ENCODE peak calls at places on chromosome 11, in four cellular contexts. One of them, this sample, is unnamed.

GRCh38 chr11:67318239-67318555 is 14.9 kb downstream of the SSH3 start:
- DNase-seq in HCEC 1CT: no peak
- DNase-seq in CD4-positive, alpha-beta T cell: no peak
- DNase-seq in NCI-H1092: no peak
- DNase-seq in this sample: no peak

GRCh38 chr11:94791216-94791889 is 23.2 kb downstream of the AMOTL1 start:
- DNase-seq in HCEC 1CT: no peak
- DNase-seq in CD4-positive, alpha-beta T cell: no peak
- DNase-seq in NCI-H1092: no peak
- DNase-seq in this sample: no peak

GRCh38 chr11:122681731-122682130 is 26.2 kb downstream of the UBASH3B start:
- DNase-seq in HCEC 1CT: no peak
- DNase-seq in CD4-positive, alpha-beta T cell: no peak
- DNase-seq in NCI-H1092: no peak
- DNase-seq in this sample: no peak

GRCh38 chr11:72525466-72525865 is 91.1 kb upstream of the CLPB start:
- DNase-seq in HCEC 1CT: no peak
- DNase-seq in CD4-positive, alpha-beta T cell: no peak
- DNase-seq in NCI-H1092: no peak
- DNase-seq in this sample: no peak

GRCh38 chr11:69403556-69404215 is 77.8 kb upstream of the LINC01488 start:
- DNase-seq in HCEC 1CT: peak
- DNase-seq in CD4-positive, alpha-beta T cell: no peak
- DNase-seq in NCI-H1092: no peak
- DNase-seq in this sample: no peak

GRCh38 chr11:69368119-69368880 is 74.3 kb downstream of the MYEOV start:
- DNase-seq in HCEC 1CT: no peak
- DNase-seq in CD4-positive, alpha-beta T cell: no peak
- DNase-seq in NCI-H1092: no peak
- DNase-seq in this sample: no peak

GRCh38 chr11:72439455-72439854 is 5.1 kb upstream of the CLPB start:
- DNase-seq in HCEC 1CT: peak
- DNase-seq in CD4-positive, alpha-beta T cell: no peak
- DNase-seq in NCI-H1092: no peak
- DNase-seq in this sample: no peak

GRCh38 chr11:70603064-70603755 is 204.9 kb downstream of the CTTN start:
- DNase-seq in HCEC 1CT: no peak
- DNase-seq in CD4-positive, alpha-beta T cell: no peak
- DNase-seq in NCI-H1092: no peak
- DNase-seq in this sample: no peak

GRCh38 chr11:68685656-68686380 is 1.5 kb downstream of the GAL start:
- DNase-seq in HCEC 1CT: no peak
- DNase-seq in CD4-positive, alpha-beta T cell: no peak
- DNase-seq in NCI-H1092: no peak
- DNase-seq in this sample: no peak

GRCh38 chr11:95547974-95548373 is 241.6 kb downstream of the FAM76B start:
- DNase-seq in HCEC 1CT: no peak
- DNase-seq in CD4-positive, alpha-beta T cell: peak
- DNase-seq in NCI-H1092: no peak
- DNase-seq in this sample: no peak

GRCh38 chr11:83061883-83062282 is 9.8 kb downstream of the RAB30 start:
- DNase-seq in HCEC 1CT: no peak
- DNase-seq in CD4-positive, alpha-beta T cell: no peak
- DNase-seq in NCI-H1092: no peak
- DNase-seq in this sample: no peak

GRCh38 chr11:128208329-128209220 is 378.8 kb downstream of the ETS1 start:
- DNase-seq in HCEC 1CT: peak
- DNase-seq in CD4-positive, alpha-beta T cell: no peak
- DNase-seq in NCI-H1092: peak
- DNase-seq in this sample: no peak

GRCh38 chr11:72594493-72595291 is 79.5 kb downstream of the PDE2A start:
- DNase-seq in HCEC 1CT: no peak
- DNase-seq in CD4-positive, alpha-beta T cell: no peak
- DNase-seq in NCI-H1092: no peak
- DNase-seq in this sample: no peak

GRCh38 chr11:90774727-90775572 is 552.1 kb upstream of the CHORDC1 start:
- DNase-seq in HCEC 1CT: no peak
- DNase-seq in CD4-positive, alpha-beta T cell: no peak
- DNase-seq in NCI-H1092: no peak
- DNase-seq in this sample: no peak

GRCh38 chr11:123409886-123410549 is 20.1 kb upstream of the GRAMD1B start:
- DNase-seq in HCEC 1CT: no peak
- DNase-seq in CD4-positive, alpha-beta T cell: no peak
- DNase-seq in NCI-H1092: no peak
- DNase-seq in this sample: no peak

GRCh38 chr11:105673089-105673488 is 63.2 kb downstream of the GRIA4 start:
- DNase-seq in HCEC 1CT: peak
- DNase-seq in CD4-positive, alpha-beta T cell: no peak
- DNase-seq in NCI-H1092: no peak
- DNase-seq in this sample: no peak

GRCh38 chr11:60116996-60117790 is 28.7 kb downstream of the MS4A2 start:
- DNase-seq in HCEC 1CT: no peak
- DNase-seq in CD4-positive, alpha-beta T cell: no peak
- DNase-seq in NCI-H1092: no peak
- DNase-seq in this sample: no peak

GRCh38 chr11:27282141-27282590 is 80.8 kb downstream of the CCDC34 start:
- DNase-seq in HCEC 1CT: peak
- DNase-seq in CD4-positive, alpha-beta T cell: no peak
- DNase-seq in NCI-H1092: no peak
- DNase-seq in this sample: no peak

GRCh38 chr11:78192223-78192719 is 3.6 kb downstream of the USP35 start:
- DNase-seq in HCEC 1CT: no peak
- DNase-seq in CD4-positive, alpha-beta T cell: no peak
- DNase-seq in NCI-H1092: no peak
- DNase-seq in this sample: no peak

GRCh38 chr11:120185678-120186407 is 25.0 kb upstream of the OAF start:
- DNase-seq in HCEC 1CT: no peak
- DNase-seq in CD4-positive, alpha-beta T cell: no peak
- DNase-seq in NCI-H1092: no peak
- DNase-seq in this sample: no peak

GRCh38 chr11:128210148-128210940 is 377.0 kb downstream of the ETS1 start:
- DNase-seq in HCEC 1CT: peak
- DNase-seq in CD4-positive, alpha-beta T cell: no peak
- DNase-seq in NCI-H1092: no peak
- DNase-seq in this sample: no peak

GRCh38 chr11:131924446-131925240 is 554.2 kb downstream of the NTM start:
- DNase-seq in HCEC 1CT: no peak
- DNase-seq in CD4-positive, alpha-beta T cell: no peak
- DNase-seq in NCI-H1092: no peak
- DNase-seq in this sample: no peak

GRCh38 chr11:64930346-64930745 is 5.3 kb downstream of the GPHA2 start:
- DNase-seq in HCEC 1CT: no peak
- DNase-seq in CD4-positive, alpha-beta T cell: no peak
- DNase-seq in NCI-H1092: no peak
- DNase-seq in this sample: no peak

GRCh38 chr11:132980721-132981120 is 551.6 kb downstream of the OPCML start:
- DNase-seq in HCEC 1CT: no peak
- DNase-seq in CD4-positive, alpha-beta T cell: no peak
- DNase-seq in NCI-H1092: no peak
- DNase-seq in this sample: peak

GRCh38 chr11:67504023-67504949 is 877 bp downstream of the PITPNM1 start:
- DNase-seq in HCEC 1CT: no peak
- DNase-seq in CD4-positive, alpha-beta T cell: no peak
- DNase-seq in NCI-H1092: no peak
- DNase-seq in this sample: no peak

GRCh38 chr11:130801287-130802146 is 114.8 kb downstream of the SNX19 start:
- DNase-seq in HCEC 1CT: no peak
- DNase-seq in CD4-positive, alpha-beta T cell: no peak
- DNase-seq in NCI-H1092: no peak
- DNase-seq in this sample: no peak

GRCh38 chr11:129733981-129734380 is 81.7 kb upstream of the TMEM45B start:
- DNase-seq in HCEC 1CT: no peak
- DNase-seq in CD4-positive, alpha-beta T cell: no peak
- DNase-seq in NCI-H1092: no peak
- DNase-seq in this sample: no peak

GRCh38 chr11:115499891-115500290 is 4.3 kb downstream of the CADM1 start:
- DNase-seq in HCEC 1CT: no peak
- DNase-seq in CD4-positive, alpha-beta T cell: no peak
- DNase-seq in NCI-H1092: no peak
- DNase-seq in this sample: no peak

GRCh38 chr11:34492806-34493414 is 20.7 kb downstream of the ELF5 start:
- DNase-seq in HCEC 1CT: peak
- DNase-seq in CD4-positive, alpha-beta T cell: peak
- DNase-seq in NCI-H1092: peak
- DNase-seq in this sample: peak

GRCh38 chr11:64250875-64251721 is at the start of gene PLCB3:
- DNase-seq in HCEC 1CT: peak
- DNase-seq in CD4-positive, alpha-beta T cell: peak
- DNase-seq in NCI-H1092: no peak
- DNase-seq in this sample: no peak

GRCh38 chr11:46948378-46949131 is 12.0 kb downstream of the CSTPP1 start:
- DNase-seq in HCEC 1CT: peak
- DNase-seq in CD4-positive, alpha-beta T cell: no peak
- DNase-seq in NCI-H1092: no peak
- DNase-seq in this sample: peak

GRCh38 chr11:9861860-9862725 is 198.2 kb downstream of the SWAP70 start:
- DNase-seq in HCEC 1CT: peak
- DNase-seq in CD4-positive, alpha-beta T cell: no peak
- DNase-seq in NCI-H1092: no peak
- DNase-seq in this sample: no peak

GRCh38 chr11:17923213-17923612 is 89.6 kb downstream of the SERGEF start:
- DNase-seq in HCEC 1CT: no peak
- DNase-seq in CD4-positive, alpha-beta T cell: no peak
- DNase-seq in NCI-H1092: no peak
- DNase-seq in this sample: no peak

GRCh38 chr11:63915961-63916836 is 765 bp downstream of the RCOR2 start:
- DNase-seq in HCEC 1CT: peak
- DNase-seq in CD4-positive, alpha-beta T cell: no peak
- DNase-seq in NCI-H1092: peak
- DNase-seq in this sample: no peak

GRCh38 chr11:2377511-2378443 is 667 bp downstream of the CD81 start:
- DNase-seq in HCEC 1CT: peak
- DNase-seq in CD4-positive, alpha-beta T cell: peak
- DNase-seq in NCI-H1092: no peak
- DNase-seq in this sample: no peak

GRCh38 chr11:126039485-126040271 is 23.0 kb downstream of the CDON start:
- DNase-seq in HCEC 1CT: no peak
- DNase-seq in CD4-positive, alpha-beta T cell: no peak
- DNase-seq in NCI-H1092: no peak
- DNase-seq in this sample: no peak